ENCODE peak calls at places on chromosomes 12 and 14, in four cellular contexts. S is neural progenitor cell, R is H9, Z is sigmoid colon. M is an unnamed sample. For H3K27me3 and H3K4me1, the result is how much of the 10 kb centered on the place peaks cover.

GRCh38 chr12:106049105-106049504 is 89.6 kb downstream of the NUAK1 start:
- DNase-seq in S (no peak), R (no peak), Z (no peak), M (no peak)

GRCh38 chr12:41701943-41702601 is 442.6 kb downstream of the GXYLT1 start:
- DNase-seq in S (no peak), R (no peak), Z (no peak), M (no peak)

GRCh38 chr12:100566887-100567637 is 6.4 kb upstream of the GAS2L3 start:
- DNase-seq in S (no peak), R (no peak), Z (no peak), M (no peak)

GRCh38 chr12:6632026-6632978 is 3.5 kb downstream of the LPAR5 start:
- DNase-seq in S (peak), R (no peak), Z (no peak), M (no peak)

GRCh38 chr12:120421701-120422100 is 16.2 kb upstream of the COX6A1 start:
- DNase-seq in S (peak), R (peak), Z (no peak), M (no peak)

GRCh38 chr12:48978741-48979601 is 849 bp downstream of the WNT1 start:
- DNase-seq in S (peak), R (no peak), Z (no peak), M (no peak)

GRCh38 chr12:6772331-6772695 is at the start of gene LAG3:
- DNase-seq in S (no peak), R (no peak), Z (no peak), M (no peak)

GRCh38 chr14:43651185-43651787 is 855.8 kb downstream of the FSCB start:
- DNase-seq in S (no peak), R (no peak), Z (no peak), M (peak)

GRCh38 chr14:61435563-61436337 is 114.4 kb downstream of the PRKCH start:
- DNase-seq in S (no peak), R (no peak), Z (no peak), M (no peak)

GRCh38 chr14:68097727-68098126 is 278.1 kb downstream of the RAD51B start:
- DNase-seq in S (no peak), R (no peak), Z (no peak), M (no peak)

GRCh38 chr14:51576899-51577298 is 74.8 kb upstream of the FRMD6 start:
- DNase-seq in S (no peak), R (no peak), Z (no peak), M (no peak)

GRCh38 chr12:65449400-65449799 is 170.9 kb downstream of the MSRB3 start:
- DNase-seq in S (no peak), R (no peak), Z (no peak), M (no peak)

GRCh38 chr12:20011200-20011599 is 357.1 kb upstream of the PDE3A start:
- DNase-seq in S (no peak), R (no peak), Z (no peak), M (no peak)

GRCh38 chr12:86712425-86712843 is 456.2 kb upstream of the MGAT4C start:
- DNase-seq in S (no peak), R (no peak), Z (no peak), M (peak)

GRCh38 chr14:50835280-50835679 is 4.3 kb upstream of the NIN start:
- DNase-seq in S (no peak), R (no peak), Z (no peak), M (no peak)

GRCh38 chr14:26410189-26410685 is 187.6 kb downstream of the NOVA1 start:
- DNase-seq in S (no peak), R (no peak), Z (no peak), M (no peak)

GRCh38 chr12:128543493-128543892 is 276.5 kb downstream of the TMEM132C start:
- DNase-seq in S (peak), R (no peak), Z (no peak), M (no peak)
- TF ChIP-seq CTCF in S (peak), R (peak), Z (no peak), M (no peak)

DNA sequence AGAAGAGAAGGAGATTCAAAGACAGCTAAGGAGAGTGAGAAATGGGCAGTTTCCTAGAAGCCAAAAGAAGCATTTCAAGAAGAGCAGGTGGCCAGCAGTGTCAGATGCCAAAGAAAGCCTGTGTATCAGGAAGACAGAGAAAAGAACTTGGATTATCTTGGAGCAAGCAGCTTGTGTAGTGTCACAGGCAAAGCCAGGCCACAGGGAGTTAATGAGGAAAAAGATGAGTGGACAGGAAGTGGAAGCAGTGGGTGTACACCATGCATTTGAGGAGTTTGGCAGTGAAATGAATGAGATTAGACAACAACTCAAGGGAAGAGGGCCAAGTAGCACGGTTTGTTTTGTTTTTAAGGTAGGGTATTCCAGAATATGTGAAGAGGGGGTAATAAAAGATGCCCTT is 5.6 kb upstream of the MYH7 start:
- DNase-seq in S (no peak), R (no peak), Z (no peak), M (no peak)
- H3K27me3 ChIP-seq in S (under half), R (under half), Z (under half), M (under half)

GRCh38 chr12:132502882-132503193 is 12.9 kb downstream of the FBRSL1 start:
- DNase-seq in S (no peak), R (no peak), Z (no peak), M (no peak)
- H3K4me1 ChIP-seq in S (under half), R (under half), Z (half or more), M (under half)

GRCh38 chr14:98754343-98755025 is 517.5 kb downstream of the BCL11B start:
- DNase-seq in S (no peak), R (no peak), Z (no peak), M (no peak)
- TF ChIP-seq CTCF in S (no peak), R (no peak), Z (no peak), M (no peak)

DNA sequence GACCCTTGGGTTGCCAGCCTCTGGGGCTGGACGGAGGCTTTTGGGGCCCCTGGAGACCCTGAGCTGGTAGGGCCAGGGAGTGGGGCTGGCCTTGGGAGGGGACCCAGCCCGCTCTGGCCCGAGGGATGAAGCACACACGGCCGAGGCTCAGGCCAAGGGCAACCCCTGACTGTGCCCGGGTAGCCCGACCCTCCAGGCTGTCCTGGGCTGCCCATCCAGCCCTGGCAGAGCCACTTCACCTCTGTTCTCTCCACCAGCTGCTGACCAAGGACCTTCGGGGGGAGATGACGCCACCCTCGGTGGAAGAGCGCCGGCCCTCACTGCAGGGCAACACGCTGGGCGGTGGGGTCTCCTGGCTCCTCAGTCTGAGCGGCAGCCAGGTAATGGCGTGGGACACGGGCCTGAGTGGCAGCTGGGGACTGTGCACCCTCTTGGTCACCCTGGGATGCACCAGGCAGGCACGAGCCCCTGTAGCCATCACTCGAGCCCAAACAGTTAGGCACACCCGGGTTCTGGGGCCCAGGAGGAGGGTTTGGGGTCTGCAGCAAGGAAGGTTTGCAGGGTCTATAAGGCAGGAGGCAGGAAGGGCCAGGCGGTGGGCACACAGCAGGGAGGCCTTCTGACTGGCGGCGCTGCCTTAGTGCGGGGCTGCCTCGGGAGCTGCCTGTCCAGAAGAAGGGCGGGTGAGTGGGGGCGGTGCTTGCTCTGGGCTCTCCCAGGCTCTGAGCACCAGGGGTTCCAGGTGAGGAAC is 19.7 kb downstream of the ASPG start:
- DNase-seq in S (no peak), R (peak), Z (peak), M (no peak)
- H3K27me3 ChIP-seq in S (under half), R (under half), Z (under half), M (under half)

GRCh38 chr14:93044601-93045000 is 71.1 kb downstream of the ITPK1 start:
- DNase-seq in S (no peak), R (no peak), Z (no peak), M (no peak)

GRCh38 chr14:93046696-93047050 is 69.1 kb downstream of the ITPK1 start:
- DNase-seq in S (no peak), R (no peak), Z (no peak), M (no peak)

GRCh38 chr14:93044116-93044515 is 71.6 kb downstream of the ITPK1 start:
- DNase-seq in S (no peak), R (no peak), Z (no peak), M (peak)

GRCh38 chr14:93045965-93046695 is 69.6 kb downstream of the ITPK1 start:
- DNase-seq in S (no peak), R (no peak), Z (no peak), M (no peak)

DNA sequence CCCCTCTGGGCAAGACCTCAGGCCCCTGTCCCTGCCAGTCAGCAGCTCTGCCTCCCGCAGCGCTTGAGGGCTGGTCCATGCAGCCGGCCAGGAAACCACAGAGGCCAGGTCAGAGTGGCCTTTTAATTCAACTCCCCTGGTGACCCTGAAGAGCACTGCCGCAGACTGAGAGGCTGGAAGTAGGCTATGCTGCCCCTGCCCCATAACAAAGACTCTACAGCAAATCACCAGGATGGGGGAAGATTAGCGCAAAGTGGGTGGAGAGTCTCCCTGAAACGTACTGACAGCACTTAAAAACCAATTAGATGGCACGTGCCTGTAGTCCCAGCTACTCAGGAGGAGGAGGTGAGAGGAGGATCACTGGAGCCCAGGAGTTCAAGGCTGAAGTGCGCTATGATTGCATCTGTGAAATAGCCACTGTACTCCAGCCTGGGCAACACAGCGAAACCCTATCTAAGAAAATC is 70.5 kb downstream of the ITPK1 start:
- DNase-seq in S (peak), R (peak), Z (no peak), M (no peak)
- H3K4me1 ChIP-seq in S (under half), R (under half), Z (half or more), M (half or more)

DNA sequence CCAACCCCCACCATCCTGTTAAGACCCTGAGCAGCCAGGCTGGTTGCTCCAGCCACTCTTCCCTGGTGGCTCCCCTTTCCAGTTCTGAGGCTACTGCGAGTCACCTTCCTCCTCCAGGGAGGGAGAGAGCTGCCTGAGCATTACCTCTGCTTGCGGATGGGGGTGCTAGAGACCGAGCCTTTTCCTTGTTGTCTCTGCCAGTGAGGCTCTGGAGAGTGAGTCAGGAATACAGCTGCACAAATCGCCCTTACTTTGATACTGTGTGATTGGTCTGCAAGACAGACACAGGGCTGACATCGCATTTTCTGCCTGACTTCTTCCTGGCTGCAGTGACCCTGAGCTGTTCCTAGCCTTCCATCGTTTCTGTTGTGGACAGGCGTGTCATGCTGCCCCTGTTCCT is 94.3 kb downstream of the SLC25A47 start:
- DNase-seq in S (peak), R (peak), Z (peak), M (peak)
- TF ChIP-seq CTCF in S (peak), R (peak), Z (peak), M (no peak)

GRCh38 chr14:81436296-81437138 is 36.4 kb upstream of the STON2 start:
- DNase-seq in S (peak), R (peak), Z (peak), M (peak)
- H3K27me3 ChIP-seq in S (half or more), R (under half), Z (half or more), M (under half)

DNA sequence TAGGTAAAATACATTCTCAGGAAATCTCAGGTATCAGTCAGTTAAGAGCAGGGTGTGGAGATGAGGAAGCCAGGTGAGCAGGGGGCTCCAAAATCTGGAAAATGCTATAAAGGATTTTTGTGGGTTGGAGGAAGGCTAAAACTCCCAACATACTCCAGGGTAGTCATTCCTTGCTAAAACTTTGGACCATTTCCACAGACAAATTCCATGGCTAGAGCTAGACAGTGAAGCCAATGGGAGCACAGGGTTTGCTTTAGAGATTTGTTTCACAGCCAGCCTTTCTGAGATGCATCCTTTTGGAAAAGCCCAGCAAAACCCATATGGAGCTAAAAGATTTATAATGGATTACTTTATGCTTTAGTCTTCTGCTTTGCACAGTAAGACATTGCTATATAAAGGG is 146.4 kb downstream of the SAMD4A start:
- DNase-seq in S (no peak), R (no peak), Z (no peak), M (no peak)
- H3K4me1 ChIP-seq in S (under half), R (under half), Z (under half), M (under half)

GRCh38 chr14:21987937-21988336 is 314.3 kb upstream of the OR4E1 start:
- DNase-seq in S (peak), R (no peak), Z (no peak), M (no peak)
- TF ChIP-seq CTCF in S (peak), R (peak), Z (peak), M (peak)

M was measured in Caco-2.